ENCODE peak calls at places on chromosome 11, in six cellular contexts. V, Q, N, T, U and F are unnamed samples.

GRCh38 chr11:61797263-61797944 is 4.7 kb downstream of the FEN1 start:
- DNase-seq in U (peak), T (peak), N (peak), Q (peak), V (peak), F (peak)

GRCh38 chr11:93524868-93525267 is 18.3 kb downstream of the SMCO4 start:
- DNase-seq in N (no peak), U (no peak), V (no peak), Q (no peak), T (no peak), F (no peak)

GRCh38 chr11:112279901-112280267 is 19.2 kb upstream of the PLET1 start:
- DNase-seq in V (peak), T (peak), N (peak), U (peak), Q (no peak), F (peak)

GRCh38 chr11:106608677-106609076 is 409.6 kb downstream of the GUCY1A2 start:
- DNase-seq in U (no peak), N (no peak), T (no peak), V (no peak), Q (no peak), F (no peak)

GRCh38 chr11:32259641-32260081 is 168.8 kb downstream of the RCN1 start:
- DNase-seq in T (no peak), N (no peak), U (no peak), V (no peak), Q (no peak), F (no peak)

GRCh38 chr11:69841859-69842698 is 22.9 kb upstream of the FGF3 start:
- DNase-seq in U (no peak), V (no peak), N (no peak), Q (no peak), T (peak), F (no peak)

GRCh38 chr11:16839821-16840220 is 101.4 kb downstream of the C11orf58 start:
- DNase-seq in V (no peak), Q (no peak), U (no peak), T (no peak), N (no peak), F (no peak)

GRCh38 chr11:123056835-123057491 is 5.0 kb downstream of the HSPA8 start:
- DNase-seq in Q (no peak), N (no peak), V (no peak), U (no peak), T (no peak), F (no peak)

GRCh38 chr11:34176980-34177319 is 71.5 kb downstream of the NAT10 start:
- DNase-seq in V (no peak), T (no peak), Q (no peak), N (no peak), U (no peak), F (no peak)

GRCh38 chr11:117313828-117314768 is 2.0 kb downstream of the BACE1 start:
- DNase-seq in V (no peak), Q (no peak), T (no peak), N (no peak), U (no peak), F (no peak)

GRCh38 chr11:13135385-13136271 is 126.5 kb downstream of the RASSF10 start:
- DNase-seq in Q (no peak), V (no peak), T (no peak), U (no peak), N (no peak), F (peak)

GRCh38 chr11:5712507-5712906 is 22.9 kb downstream of the TRIM22 start:
- DNase-seq in V (no peak), U (no peak), Q (no peak), N (no peak), T (no peak), F (no peak)

GRCh38 chr11:70526116-70527045 is 128.1 kb downstream of the CTTN start:
- DNase-seq in T (no peak), V (no peak), Q (no peak), U (no peak), N (no peak), F (no peak)

GRCh38 chr11:60485987-60486386 is 6.6 kb upstream of the MS4A12 start:
- DNase-seq in V (no peak), Q (peak), N (no peak), T (no peak), U (no peak), F (peak)

GRCh38 chr11:206516-207212 is 535 bp downstream of the BET1L start:
- DNase-seq in V (no peak), N (no peak), T (peak), U (no peak), Q (no peak), F (no peak)

GRCh38 chr11:46353706-46354105 is 6.4 kb downstream of the DGKZ start:
- DNase-seq in U (peak), N (no peak), V (no peak), Q (no peak), T (no peak), F (no peak)

GRCh38 chr11:110086892-110087309 is 6.3 kb upstream of the ZC3H12C start:
- DNase-seq in Q (no peak), U (no peak), V (no peak), T (no peak), N (no peak), F (no peak)

GRCh38 chr11:67492801-67493547 is 10.1 kb downstream of the AIP start:
- DNase-seq in Q (peak), T (peak), N (no peak), V (no peak), U (no peak), F (no peak)

GRCh38 chr11:2310786-2311455 is 9.1 kb downstream of the TSPAN32 start:
- DNase-seq in Q (no peak), N (no peak), T (no peak), V (no peak), U (no peak), F (no peak)

GRCh38 chr11:65870706-65871681 is 1.6 kb downstream of the EFEMP2 start:
- DNase-seq in N (no peak), T (peak), Q (no peak), U (no peak), V (no peak), F (no peak)

GRCh38 chr11:35944503-35945136 is 758 bp downstream of the LDLRAD3 start:
- DNase-seq in Q (no peak), V (no peak), T (no peak), N (no peak), U (no peak), F (no peak)

GRCh38 chr11:119110439-119110838 is 3.3 kb downstream of the C2CD2L start:
- DNase-seq in V (no peak), U (no peak), T (no peak), N (no peak), Q (no peak), F (no peak)

GRCh38 chr11:6351782-6352181 is 31.5 kb upstream of the CAVIN3 start:
- DNase-seq in U (no peak), Q (no peak), T (no peak), V (no peak), N (no peak), F (no peak)

GRCh38 chr11:74493816-74494630 is 499 bp upstream of the LIPT2 start:
- DNase-seq in Q (no peak), T (no peak), V (no peak), N (no peak), U (no peak), F (no peak)

GRCh38 chr11:19715373-19715772 is 2.7 kb downstream of the NAV2 start:
- DNase-seq in T (peak), U (no peak), Q (no peak), V (no peak), N (no peak), F (no peak)

GRCh38 chr11:69721745-69722144 is 17.9 kb upstream of the FGF19 start:
- DNase-seq in V (no peak), T (peak), N (no peak), Q (no peak), U (no peak), F (no peak)

GRCh38 chr11:325796-326591 is 5.3 kb upstream of the IFITM3 start:
- DNase-seq in N (no peak), T (no peak), Q (no peak), U (no peak), V (no peak), F (no peak)

GRCh38 chr11:45185228-45185729 is 38.8 kb downstream of the PRDM11 start:
- DNase-seq in Q (no peak), V (no peak), T (no peak), U (no peak), N (no peak), F (no peak)

GRCh38 chr11:95566151-95566670 is 223.4 kb downstream of the FAM76B start:
- DNase-seq in Q (no peak), U (no peak), N (no peak), T (no peak), V (no peak), F (no peak)

GRCh38 chr11:119774180-119774763 is 45.3 kb upstream of the NECTIN1 start:
- DNase-seq in T (no peak), V (no peak), U (no peak), N (no peak), Q (no peak), F (peak)

GRCh38 chr11:108826136-108826535 is 161.3 kb downstream of the DDX10 start:
- DNase-seq in N (no peak), Q (no peak), V (no peak), U (no peak), T (no peak), F (no peak)

GRCh38 chr11:131522851-131523250 is 152.4 kb downstream of the NTM start:
- DNase-seq in V (no peak), U (no peak), T (no peak), Q (no peak), N (no peak), F (no peak)

GRCh38 chr11:114616516-114616915 is 20.9 kb upstream of the NXPE4 start:
- DNase-seq in N (no peak), V (no peak), T (no peak), Q (no peak), U (no peak), F (no peak)

GRCh38 chr11:128957204-128957482 is 14.5 kb upstream of the TP53AIP1 start:
- DNase-seq in U (no peak), T (no peak), Q (no peak), N (no peak), V (no peak), F (no peak)

GRCh38 chr11:68471360-68472340 is 11.1 kb downstream of the PPP6R3 start:
- DNase-seq in U (peak), T (peak), N (no peak), V (peak), Q (no peak), F (no peak)

GRCh38 chr11:78564037-78564888 is 10.4 kb downstream of the NARS2 start:
- DNase-seq in N (no peak), V (no peak), U (peak), Q (no peak), T (no peak), F (peak)

GRCh38 chr11:64419818-64420485 is 61.0 kb downstream of the RPS6KA4 start:
- DNase-seq in Q (no peak), U (no peak), V (no peak), N (no peak), T (no peak), F (no peak)

GRCh38 chr11:800473-800872 is 2.4 kb upstream of the SLC25A22 start:
- DNase-seq in N (no peak), T (no peak), U (no peak), V (no peak), Q (no peak), F (no peak)

GRCh38 chr11:100563541-100564280 is 123.4 kb upstream of the ARHGAP42 start:
- DNase-seq in N (no peak), Q (no peak), U (no peak), V (no peak), T (no peak), F (no peak)